ENCODE peak calls at places on chromosomes 13 and 19, in nine cellular contexts. Y is right lobe of liver, G is endothelial cell of umbilical vein, D is mammary epithelial cell, U is ovary, N is BE2C, K is fibroblast of lung, S is ascending aorta, B is iPS DF 6.9. C is an unnamed sample.
A peak's percentile ranks its signal among the peaks of the same experiment; 100 is the strongest.

GRCh38 chr19:14561832-14562351 is 10.0 kb downstream of the NDUFB7 start:
- DNase-seq in Y (peak; percentile 56), S (no peak), G (no peak), D (peak; percentile 81), B (no peak), N (no peak), U (peak; percentile 44), K (peak; percentile 34), C (peak; percentile 49)

GRCh38 chr19:43782311-43782660 is 1.5 kb upstream of the KCNN4 start:
- DNase-seq in S (no peak), D (no peak), B (no peak), N (no peak), K (no peak), U (no peak), G (no peak), Y (no peak), C (no peak)

GRCh38 chr19:18119243-18120105 is 21.9 kb downstream of the MAST3 start:
- DNase-seq in G (no peak), B (no peak), S (no peak), D (peak; percentile 28), K (no peak), U (no peak), N (no peak), Y (no peak), C (no peak)

GRCh38 chr19:15895876-15896430 is 1.9 kb downstream of the CYP4F2 start:
- DNase-seq in K (no peak), S (no peak), B (no peak), G (no peak), Y (no peak), U (no peak), D (no peak), N (no peak), C (no peak)

GRCh38 chr13:39317284-39317683 is 279.0 kb downstream of the NHLRC3 start:
- DNase-seq in U (no peak), S (no peak), N (no peak), Y (no peak), B (no peak), K (peak; percentile 88), G (peak; percentile 18), D (peak; percentile 21), C (peak; percentile 29)

GRCh38 chr13:105572401-105572800 is 963.1 kb downstream of the EFNB2 start:
- DNase-seq in S (no peak), U (no peak), Y (no peak), N (no peak), B (no peak), K (peak; percentile 14), G (no peak), D (peak; percentile 33), C (no peak)

GRCh38 chr13:94966380-94966779 is 254.0 kb upstream of the SOX21 start:
- DNase-seq in D (no peak), S (no peak), N (no peak), Y (no peak), B (no peak), G (no peak), U (no peak), K (no peak), C (no peak)

GRCh38 chr19:9871626-9872338 is 36.7 kb downstream of the PIN1 start:
- DNase-seq in B (no peak), K (no peak), G (no peak), S (no peak), Y (no peak), N (no peak), D (no peak), U (no peak), C (no peak)

GRCh38 chr19:6674868-6675305 is 4.9 kb upstream of the TNFSF14 start:
- DNase-seq in D (peak; percentile 72), Y (peak; percentile 73), K (peak; percentile 28), N (no peak), U (no peak), S (peak; percentile 51), B (peak; percentile 48), G (peak; percentile 56), C (peak; percentile 49)

GRCh38 chr13:78241278-78241919 is 322.8 kb upstream of the EDNRB start:
- DNase-seq in N (peak; percentile 74), B (peak; percentile 13), K (peak; percentile 60), D (no peak), U (no peak), Y (no peak), S (no peak), G (peak; percentile 53), C (peak; percentile 12)

GRCh38 chr19:18046066-18046718 is 38.2 kb downstream of the ARRDC2 start:
- DNase-seq in K (peak; percentile 50), D (peak; percentile 83), S (no peak), Y (no peak), U (no peak), G (no peak), N (no peak), B (no peak), C (peak; percentile 59)

GRCh38 chr19:33194527-33194883 is 375 bp downstream of the LRP3 start:
- DNase-seq in U (no peak), D (no peak), S (no peak), B (no peak), N (no peak), G (no peak), Y (no peak), K (no peak), C (no peak)

GRCh38 chr19:788821-789472 is 8.3 kb upstream of the PTBP1 start:
- DNase-seq in N (no peak), D (no peak), G (no peak), B (no peak), S (no peak), Y (no peak), U (no peak), K (peak; percentile 31), C (no peak)

GRCh38 chr19:57560049-57560491 is 407 bp upstream of the ZNF550 start:
- DNase-seq in B (no peak), D (peak; percentile 66), N (no peak), U (peak; percentile 43), S (no peak), Y (no peak), G (no peak), K (peak; percentile 72), C (peak; percentile 71)

DNA sequence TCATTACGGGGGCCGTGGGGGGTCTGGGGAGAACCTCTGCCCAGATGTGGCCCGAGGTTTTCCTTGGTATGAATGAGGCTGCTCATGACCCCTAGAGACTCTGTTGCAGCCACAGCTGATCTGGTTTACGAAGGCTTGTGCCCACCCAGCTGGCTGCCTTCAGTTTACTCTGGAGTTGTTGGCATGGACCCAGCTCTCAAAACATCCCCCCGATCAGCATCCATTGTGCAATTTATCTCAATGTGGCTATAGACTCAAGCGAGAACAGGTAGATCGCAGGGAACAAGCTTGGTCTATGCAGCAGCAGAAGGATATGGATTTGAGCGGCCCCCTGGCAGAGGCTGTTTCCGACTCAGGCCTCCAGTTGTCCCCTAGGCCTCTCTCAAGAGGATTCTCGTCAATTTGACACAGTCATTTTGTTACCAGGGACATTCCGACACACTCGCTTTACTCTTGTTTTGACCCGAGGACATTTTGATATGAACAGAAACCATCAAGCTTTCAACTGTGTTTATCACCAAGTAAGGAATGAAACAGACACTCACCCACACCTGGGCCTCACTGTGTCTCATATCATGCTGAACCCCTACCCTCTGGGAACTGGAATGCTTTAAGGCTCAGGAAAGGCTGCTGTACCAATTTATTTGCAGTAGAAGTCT is 161.5 kb downstream of the KATNAL1 start:
- DNase-seq in B (no peak), K (no peak), D (no peak), N (no peak), Y (no peak), S (no peak), U (no peak), G (no peak), C (no peak)
- H3K4me3 ChIP-seq in B (no peak overlapping the region), K (no peak overlapping the region), D (no peak overlapping the region), N (no peak overlapping the region), Y (no peak overlapping the region), S (no peak overlapping the region), U (no peak overlapping the region), G (no peak overlapping the region), C (no peak overlapping the region)

GRCh38 chr13:45336025-45336800 is 4.8 kb downstream of the TPT1 start:
- DNase-seq in K (no peak), D (no peak), G (no peak), N (no peak), Y (no peak), S (no peak), U (no peak), B (no peak), C (no peak)
- H3K36me3 ChIP-seq in K (peaks cover 25% of the 10 kb centered on the region), D (peaks cover 53% of the 10 kb centered on the region), G (peaks cover 47% of the 10 kb centered on the region), N (peaks cover 63% of the 10 kb centered on the region), Y (peaks cover 42% of the 10 kb centered on the region), S (peaks cover 65% of the 10 kb centered on the region), U (no peaks in the 10 kb centered on the region), B (peaks cover 26% of the 10 kb centered on the region), C (peaks cover 59% of the 10 kb centered on the region)

GRCh38 chr13:111410232-111411021 is 90.0 kb downstream of the TEX29 start:
- DNase-seq in K (no peak), U (no peak), S (no peak), N (no peak), D (no peak), B (no peak), Y (no peak), G (no peak), C (no peak)

GRCh38 chr13:111409413-111409812 is 89.0 kb downstream of the TEX29 start:
- DNase-seq in B (no peak), Y (no peak), U (no peak), D (no peak), S (no peak), K (no peak), N (no peak), G (no peak), C (no peak)

GRCh38 chr13:111412251-111412650 is 91.8 kb downstream of the TEX29 start:
- DNase-seq in Y (no peak), U (no peak), D (no peak), N (no peak), B (no peak), G (no peak), K (no peak), S (no peak), C (no peak)

GRCh38 chr13:111413407-111414187 is 93.2 kb downstream of the TEX29 start:
- DNase-seq in U (no peak), G (no peak), K (no peak), B (no peak), D (no peak), S (no peak), N (no peak), Y (no peak), C (no peak)

DNA sequence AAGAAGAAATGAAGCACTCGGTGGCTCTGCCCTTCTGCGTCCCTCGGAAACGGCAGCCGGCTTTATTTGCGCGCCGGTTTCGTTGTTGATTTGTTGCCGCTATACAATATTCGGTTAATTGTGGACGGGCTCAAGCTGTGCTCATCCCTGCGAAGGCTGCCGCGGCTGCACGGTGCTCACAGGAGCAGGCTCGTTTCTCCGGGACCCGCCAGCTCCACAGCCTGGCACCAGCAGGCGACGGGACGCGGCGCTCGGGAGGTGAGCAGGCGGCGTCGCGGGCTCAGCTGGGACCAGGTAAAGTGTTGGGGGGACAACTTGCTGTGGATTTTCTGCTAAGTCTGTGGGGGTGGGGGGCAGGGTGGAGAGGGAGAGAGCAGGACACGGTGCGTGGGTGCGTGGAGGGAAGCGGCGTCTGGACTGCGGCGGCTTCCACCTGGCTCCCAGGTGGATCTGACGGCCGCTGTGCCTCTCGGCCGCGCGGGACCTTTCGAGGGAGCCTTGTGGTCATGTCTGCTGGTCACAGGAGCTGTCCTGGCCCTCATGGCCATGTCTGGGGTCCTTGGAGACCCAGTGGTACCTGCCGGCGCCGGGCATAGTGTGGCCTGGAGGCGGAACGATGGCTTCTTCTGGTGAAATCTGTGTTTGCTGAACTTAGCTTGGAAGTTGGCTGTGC is 90.9 kb downstream of the TEX29 start:
- DNase-seq in D (no peak), N (no peak), G (no peak), S (no peak), Y (no peak), K (no peak), B (no peak), U (no peak), C (no peak)
- H3K27me3 ChIP-seq in D (peaks cover 21% of the 10 kb centered on the region), N (peaks cover 93% of the 10 kb centered on the region), G (peaks cover 2% of the 10 kb centered on the region), S (no peaks in the 10 kb centered on the region), Y (no peaks in the 10 kb centered on the region), K (no peaks in the 10 kb centered on the region), B (no peaks in the 10 kb centered on the region), U (no peaks in the 10 kb centered on the region), C (peaks cover 16% of the 10 kb centered on the region)

GRCh38 chr19:11964496-11964857 is 363 bp upstream of the ZNF763 start:
- DNase-seq in K (no peak), G (no peak), S (no peak), N (peak; percentile 52), B (no peak), D (no peak), Y (no peak), U (peak; percentile 63), C (no peak)
- H3K4me3 ChIP-seq in K (peak overlapping the region; percentile 90), G (no peak overlapping the region), S (peak overlapping the region; percentile 87), N (peak overlapping the region; percentile 92), B (no peak overlapping the region), D (no peak overlapping the region), Y (peak overlapping the region; percentile 53), U (peak overlapping the region; percentile 65), C (peak overlapping the region; percentile 65)